ENCODE peak calls at places on chromosomes 5 and 9, in nine cellular contexts. One of them, this sample, is unnamed. For H3K4me1, the result is how much of the 10 kb centered on the place peaks cover.

GRCh38 chr5:146203872-146204192 is 427 bp downstream of the RBM27 start:
- DNase-seq in sigmoid colon: no peak
- DNase-seq in tibial nerve: no peak
- DNase-seq in HCT116: no peak
- DNase-seq in adrenal gland: no peak
- DNase-seq in thyroid gland: no peak
- DNase-seq in heart left ventricle: no peak
- DNase-seq in IMR-90: no peak
- DNase-seq in Peyer's patch: no peak
- DNase-seq in this sample: no peak

GRCh38 chr9:21576331-21577189 is 94.4 kb upstream of the IFNE start:
- DNase-seq in tibial nerve: no peak
- DNase-seq in thyroid gland: peak
- DNase-seq in IMR-90: peak
- DNase-seq in adrenal gland: peak
- DNase-seq in Peyer's patch: no peak
- DNase-seq in heart left ventricle: no peak
- DNase-seq in HCT116: peak
- DNase-seq in sigmoid colon: no peak
- DNase-seq in this sample: no peak

GRCh38 chr9:120857481-120857880 is 14.8 kb upstream of the PSMD5 start:
- DNase-seq in sigmoid colon: no peak
- DNase-seq in HCT116: no peak
- DNase-seq in thyroid gland: no peak
- DNase-seq in IMR-90: no peak
- DNase-seq in tibial nerve: no peak
- DNase-seq in adrenal gland: no peak
- DNase-seq in heart left ventricle: peak
- DNase-seq in Peyer's patch: no peak
- DNase-seq in this sample: no peak

GRCh38 chr5:135027318-135027698 is 6.7 kb downstream of the PITX1 start:
- DNase-seq in Peyer's patch: no peak
- DNase-seq in adrenal gland: no peak
- DNase-seq in IMR-90: no peak
- DNase-seq in HCT116: no peak
- DNase-seq in sigmoid colon: no peak
- DNase-seq in thyroid gland: no peak
- DNase-seq in tibial nerve: no peak
- DNase-seq in heart left ventricle: no peak
- DNase-seq in this sample: no peak

GRCh38 chr9:69822091-69822750 is 1.6 kb downstream of the CFAP95 start:
- DNase-seq in HCT116: no peak
- DNase-seq in sigmoid colon: no peak
- DNase-seq in tibial nerve: no peak
- DNase-seq in thyroid gland: no peak
- DNase-seq in heart left ventricle: no peak
- DNase-seq in adrenal gland: no peak
- DNase-seq in Peyer's patch: no peak
- DNase-seq in IMR-90: peak
- DNase-seq in this sample: no peak

GRCh38 chr5:34970552-34970951 is 41.2 kb downstream of the DNAJC21 start:
- DNase-seq in tibial nerve: no peak
- DNase-seq in Peyer's patch: no peak
- DNase-seq in heart left ventricle: no peak
- DNase-seq in thyroid gland: no peak
- DNase-seq in sigmoid colon: no peak
- DNase-seq in HCT116: no peak
- DNase-seq in IMR-90: no peak
- DNase-seq in adrenal gland: no peak
- DNase-seq in this sample: no peak

GRCh38 chr9:111896942-111897830 is 572 bp downstream of the UGCG start:
- DNase-seq in tibial nerve: peak
- DNase-seq in sigmoid colon: peak
- DNase-seq in thyroid gland: peak
- DNase-seq in IMR-90: no peak
- DNase-seq in Peyer's patch: peak
- DNase-seq in heart left ventricle: no peak
- DNase-seq in adrenal gland: peak
- DNase-seq in HCT116: no peak
- DNase-seq in this sample: peak

GRCh38 chr5:65100846-65101678 is 332.3 kb downstream of the CWC27 start:
- DNase-seq in sigmoid colon: no peak
- DNase-seq in tibial nerve: peak
- DNase-seq in heart left ventricle: peak
- DNase-seq in adrenal gland: peak
- DNase-seq in thyroid gland: peak
- DNase-seq in IMR-90: peak
- DNase-seq in Peyer's patch: peak
- DNase-seq in HCT116: peak
- DNase-seq in this sample: peak

GRCh38 chr5:102511666-102512065 is 12.9 kb upstream of the SLCO6A1 start:
- DNase-seq in adrenal gland: peak
- DNase-seq in HCT116: no peak
- DNase-seq in thyroid gland: peak
- DNase-seq in sigmoid colon: no peak
- DNase-seq in Peyer's patch: no peak
- DNase-seq in tibial nerve: peak
- DNase-seq in heart left ventricle: peak
- DNase-seq in IMR-90: no peak
- DNase-seq in this sample: no peak

DNA sequence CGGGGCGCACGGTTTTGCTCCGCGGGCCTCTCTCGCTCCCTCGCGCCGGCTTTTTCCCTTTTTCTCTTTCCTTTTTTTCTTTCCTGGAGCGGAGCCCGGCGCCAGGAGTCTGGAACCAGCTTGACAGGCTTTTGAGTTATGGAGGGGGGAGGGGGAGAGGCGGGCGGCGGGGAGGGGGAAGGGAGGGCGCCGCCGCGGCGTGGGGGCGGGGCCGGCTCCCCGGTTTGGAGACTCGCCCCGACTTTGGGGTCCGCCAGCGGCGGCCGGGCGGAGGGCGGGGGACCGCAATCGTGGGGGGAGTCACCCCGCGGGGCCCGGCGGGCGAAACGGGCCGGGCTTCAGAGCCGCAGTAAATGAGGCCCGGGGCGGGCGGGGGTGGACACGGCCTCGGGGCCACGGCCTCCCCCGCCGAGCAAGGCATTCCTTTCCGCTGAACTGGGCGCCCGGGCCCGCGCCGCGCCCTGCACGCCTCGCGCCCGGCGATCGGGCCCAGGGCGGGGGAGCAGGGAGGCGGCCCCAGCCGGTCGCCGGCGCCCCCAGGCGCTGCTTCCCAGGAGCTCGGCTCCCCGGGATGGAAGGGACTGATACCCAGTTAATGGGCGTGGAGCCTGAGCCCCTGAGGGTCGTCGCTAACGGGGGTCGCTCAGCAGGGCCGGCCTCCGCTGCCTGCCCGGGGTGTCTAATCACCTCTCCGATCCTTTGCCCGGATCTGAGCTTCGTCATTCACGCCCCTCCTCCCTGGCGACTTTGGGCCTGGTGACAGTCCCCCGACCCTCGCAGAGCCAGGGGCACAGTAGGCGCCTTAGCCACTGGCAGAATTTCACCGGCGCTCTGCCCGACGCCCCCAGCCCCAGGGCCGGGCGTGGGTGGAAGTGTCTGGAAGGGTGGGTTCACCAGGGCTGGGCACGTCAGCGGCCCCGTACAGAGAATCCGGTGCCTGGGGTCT is 138.1 kb downstream of the C9orf50 start:
- DNase-seq in IMR-90: peak
- DNase-seq in tibial nerve: peak
- DNase-seq in Peyer's patch: peak
- DNase-seq in sigmoid colon: peak
- DNase-seq in HCT116: no peak
- DNase-seq in adrenal gland: peak
- DNase-seq in heart left ventricle: peak
- DNase-seq in thyroid gland: peak
- DNase-seq in this sample: peak
- TF ChIP-seq POLR2A in IMR-90: peak
- TF ChIP-seq POLR2A in tibial nerve: peak
- TF ChIP-seq POLR2A in Peyer's patch: peak
- TF ChIP-seq POLR2A in sigmoid colon: no peak
- TF ChIP-seq POLR2A in HCT116: no peak
- TF ChIP-seq POLR2A in adrenal gland: no peak
- TF ChIP-seq POLR2A in heart left ventricle: no peak
- TF ChIP-seq POLR2A in thyroid gland: no peak
- TF ChIP-seq POLR2A in this sample: peak

DNA sequence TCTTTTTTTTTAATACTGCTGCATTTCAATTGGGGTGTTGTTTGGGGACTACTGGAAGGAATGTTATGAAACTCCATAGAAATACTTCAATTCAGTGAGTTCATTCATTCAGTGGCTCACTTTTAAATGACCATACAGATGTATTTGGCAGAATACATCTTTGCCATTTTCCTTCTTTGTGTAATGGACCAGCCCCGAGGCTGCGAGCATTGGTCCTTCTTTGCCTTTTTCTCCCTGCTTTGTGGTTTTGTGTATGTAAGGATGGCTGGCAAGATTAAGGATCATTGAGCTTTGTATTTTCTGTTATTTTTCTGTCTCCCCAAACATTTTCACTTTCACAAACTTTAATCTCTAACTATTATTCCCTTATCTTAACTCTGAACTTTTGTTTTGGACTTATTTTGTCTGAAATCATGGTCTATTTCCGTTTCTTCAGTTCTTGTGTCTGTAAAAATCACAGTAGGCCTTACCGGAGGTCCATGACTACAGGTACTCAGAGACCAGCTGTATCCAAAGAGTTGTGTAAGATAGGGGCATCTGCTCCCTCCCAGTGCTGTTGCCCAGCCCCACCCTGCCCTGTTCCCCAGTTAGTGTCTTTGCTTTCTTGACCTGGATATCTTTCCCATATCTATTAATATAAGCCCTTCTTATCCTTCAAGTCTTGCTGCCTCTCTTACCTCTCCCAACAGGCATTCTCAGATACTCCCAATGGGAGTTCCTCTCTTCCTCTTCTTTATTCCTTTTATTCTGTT is 154.3 kb upstream of the DMRT1 start:
- DNase-seq in Peyer's patch: no peak
- DNase-seq in thyroid gland: no peak
- DNase-seq in sigmoid colon: no peak
- DNase-seq in HCT116: no peak
- DNase-seq in adrenal gland: no peak
- DNase-seq in IMR-90: no peak
- DNase-seq in tibial nerve: no peak
- DNase-seq in heart left ventricle: no peak
- DNase-seq in this sample: no peak
- H3K4me1 ChIP-seq in Peyer's patch: under half
- H3K4me1 ChIP-seq in thyroid gland: half or more
- H3K4me1 ChIP-seq in sigmoid colon: half or more
- H3K4me1 ChIP-seq in HCT116: under half
- H3K4me1 ChIP-seq in adrenal gland: under half
- H3K4me1 ChIP-seq in IMR-90: under half
- H3K4me1 ChIP-seq in tibial nerve: under half
- H3K4me1 ChIP-seq in heart left ventricle: under half
- H3K4me1 ChIP-seq in this sample: under half

GRCh38 chr5:150441813-150442698 is 7.5 kb downstream of the RPS14 start:
- DNase-seq in Peyer's patch: no peak
- DNase-seq in adrenal gland: no peak
- DNase-seq in thyroid gland: no peak
- DNase-seq in IMR-90: no peak
- DNase-seq in tibial nerve: no peak
- DNase-seq in heart left ventricle: peak
- DNase-seq in HCT116: no peak
- DNase-seq in sigmoid colon: no peak
- DNase-seq in this sample: no peak

GRCh38 chr5:150442699-150443080 is 6.8 kb downstream of the RPS14 start:
- DNase-seq in HCT116: no peak
- DNase-seq in heart left ventricle: no peak
- DNase-seq in adrenal gland: no peak
- DNase-seq in sigmoid colon: no peak
- DNase-seq in thyroid gland: no peak
- DNase-seq in IMR-90: no peak
- DNase-seq in tibial nerve: no peak
- DNase-seq in Peyer's patch: no peak
- DNase-seq in this sample: no peak

GRCh38 chr5:150438873-150439546 is 10.5 kb downstream of the RPS14 start:
- DNase-seq in HCT116: no peak
- DNase-seq in thyroid gland: peak
- DNase-seq in tibial nerve: no peak
- DNase-seq in Peyer's patch: no peak
- DNase-seq in IMR-90: no peak
- DNase-seq in adrenal gland: no peak
- DNase-seq in sigmoid colon: no peak
- DNase-seq in heart left ventricle: no peak
- DNase-seq in this sample: no peak

GRCh38 chr5:150443242-150444075 is 6.1 kb downstream of the RPS14 start:
- DNase-seq in HCT116: no peak
- DNase-seq in Peyer's patch: no peak
- DNase-seq in tibial nerve: no peak
- DNase-seq in thyroid gland: no peak
- DNase-seq in heart left ventricle: no peak
- DNase-seq in sigmoid colon: no peak
- DNase-seq in IMR-90: no peak
- DNase-seq in adrenal gland: no peak
- DNase-seq in this sample: no peak

DNA sequence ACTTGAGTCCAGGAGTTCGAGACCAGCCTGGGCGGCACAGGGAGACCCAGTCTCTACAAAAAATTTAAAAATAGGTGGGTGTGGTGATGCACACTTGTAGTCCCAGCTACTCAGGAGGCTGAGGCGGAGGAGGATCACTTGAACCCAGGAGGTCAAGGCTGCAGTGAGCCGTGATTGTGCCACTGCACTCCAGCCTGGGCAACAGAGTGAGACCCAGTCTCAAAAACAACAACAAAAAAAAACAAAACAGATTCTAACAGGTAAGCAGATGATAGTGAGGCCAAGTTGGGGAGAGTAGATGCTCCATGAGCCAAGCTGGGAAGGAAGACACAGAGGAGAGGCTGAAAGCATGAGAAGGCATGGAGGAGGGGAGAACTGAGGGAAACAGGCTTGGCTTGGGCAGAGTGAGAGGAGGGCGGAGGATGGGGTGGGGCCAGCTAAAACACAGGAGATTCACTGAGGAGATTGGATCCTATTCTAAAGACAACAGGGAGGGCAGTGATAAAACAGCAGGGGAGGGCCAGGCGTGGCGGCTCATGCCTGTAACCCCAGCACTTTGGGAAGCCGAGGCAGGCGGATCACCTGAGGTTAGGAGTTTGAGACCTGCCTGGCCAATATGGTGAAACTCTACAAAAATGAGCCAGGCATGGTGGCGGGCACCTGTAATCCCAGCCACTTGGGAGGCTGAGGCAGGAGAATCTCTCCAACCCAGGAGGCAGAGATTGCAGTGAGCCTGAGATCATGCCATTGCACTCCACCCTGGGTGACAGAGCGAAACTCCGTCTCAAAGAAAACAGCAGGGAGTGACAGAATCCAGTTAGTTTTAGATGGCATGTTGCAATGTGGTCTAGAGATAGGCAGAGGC is 8.4 kb downstream of the RPS14 start:
- DNase-seq in HCT116: no peak
- DNase-seq in thyroid gland: no peak
- DNase-seq in IMR-90: no peak
- DNase-seq in adrenal gland: no peak
- DNase-seq in heart left ventricle: no peak
- DNase-seq in tibial nerve: no peak
- DNase-seq in sigmoid colon: no peak
- DNase-seq in Peyer's patch: no peak
- DNase-seq in this sample: no peak
- TF ChIP-seq POLR2A in HCT116: no peak
- TF ChIP-seq POLR2A in thyroid gland: no peak
- TF ChIP-seq POLR2A in IMR-90: no peak
- TF ChIP-seq POLR2A in adrenal gland: no peak
- TF ChIP-seq POLR2A in heart left ventricle: no peak
- TF ChIP-seq POLR2A in tibial nerve: no peak
- TF ChIP-seq POLR2A in sigmoid colon: no peak
- TF ChIP-seq POLR2A in Peyer's patch: no peak
- TF ChIP-seq POLR2A in this sample: no peak

GRCh38 chr5:173855162-173855994 is 32.8 kb upstream of the CPEB4 start:
- DNase-seq in thyroid gland: no peak
- DNase-seq in IMR-90: no peak
- DNase-seq in adrenal gland: no peak
- DNase-seq in Peyer's patch: no peak
- DNase-seq in tibial nerve: no peak
- DNase-seq in sigmoid colon: no peak
- DNase-seq in heart left ventricle: no peak
- DNase-seq in HCT116: no peak
- DNase-seq in this sample: no peak
- H3K4me1 ChIP-seq in thyroid gland: under half
- H3K4me1 ChIP-seq in IMR-90: under half
- H3K4me1 ChIP-seq in adrenal gland: under half
- H3K4me1 ChIP-seq in Peyer's patch: under half
- H3K4me1 ChIP-seq in tibial nerve: under half
- H3K4me1 ChIP-seq in sigmoid colon: under half
- H3K4me1 ChIP-seq in heart left ventricle: under half
- H3K4me1 ChIP-seq in HCT116: under half
- H3K4me1 ChIP-seq in this sample: under half

This sample was measured in prostate gland.